ENCODE peak calls at places on chromosome 12, in six cellular contexts. X is coronary artery, Q is psoas muscle, H is right lobe of liver, R is astrocyte of the spinal cord, O is HFF-Myc. N is an unnamed sample.

GRCh38 chr12:54390668-54391551 is 6.4 kb upstream of the ZNF385A start:
- DNase-seq in X (no peak), Q (peak), H (no peak), R (no peak), O (no peak), N (peak)

GRCh38 chr12:1443421-1444141 is 150.8 kb downstream of the FBXL14 start:
- DNase-seq in X (no peak), Q (no peak), H (no peak), R (peak), O (no peak), N (no peak)

GRCh38 chr12:124904306-124905098 is 9.9 kb downstream of the UBC start:
- DNase-seq in X (peak), Q (peak), H (peak), R (peak), O (no peak), N (no peak)

GRCh38 chr12:63967358-63967757 is 122.9 kb downstream of the SRGAP1 start:
- DNase-seq in X (no peak), Q (no peak), H (no peak), R (peak), O (no peak), N (no peak)

GRCh38 chr12:113239288-113239771 is 18.1 kb downstream of the TPCN1 start:
- DNase-seq in X (no peak), Q (peak), H (no peak), R (no peak), O (no peak), N (no peak)

GRCh38 chr12:48794870-48795269 is 6.0 kb upstream of the ADCY6 start:
- DNase-seq in X (no peak), Q (no peak), H (no peak), R (no peak), O (no peak), N (no peak)

GRCh38 chr12:6626654-6627283 is 9.0 kb downstream of the LPAR5 start:
- DNase-seq in X (no peak), Q (no peak), H (no peak), R (no peak), O (no peak), N (no peak)

GRCh38 chr12:85843606-85844325 is 7.6 kb upstream of the RASSF9 start:
- DNase-seq in X (no peak), Q (no peak), H (no peak), R (no peak), O (no peak), N (no peak)

GRCh38 chr12:62379026-62379722 is 87.5 kb upstream of the MON2 start:
- DNase-seq in X (no peak), Q (no peak), H (no peak), R (peak), O (no peak), N (no peak)

GRCh38 chr12:88643685-88644084 is 63.4 kb upstream of the KITLG start:
- DNase-seq in X (no peak), Q (no peak), H (no peak), R (no peak), O (no peak), N (no peak)

GRCh38 chr12:101372431-101372830 is 35.1 kb downstream of the ARL1 start:
- DNase-seq in X (no peak), Q (no peak), H (no peak), R (no peak), O (no peak), N (no peak)

GRCh38 chr12:28035483-28035882 is 63.0 kb upstream of the PTHLH start:
- DNase-seq in X (no peak), Q (no peak), H (no peak), R (peak), O (no peak), N (no peak)

GRCh38 chr12:28759334-28759733 is 389.7 kb upstream of the FAR2 start:
- DNase-seq in X (no peak), Q (no peak), H (no peak), R (peak), O (no peak), N (no peak)

GRCh38 chr12:52204095-52204930 is 12.5 kb upstream of the KRT80 start:
- DNase-seq in X (no peak), Q (no peak), H (peak), R (peak), O (no peak), N (no peak)

GRCh38 chr12:46786774-46787173 is 39.0 kb downstream of the SLC38A4 start:
- DNase-seq in X (no peak), Q (no peak), H (no peak), R (peak), O (no peak), N (no peak)

GRCh38 chr12:132416827-132417226 is 73.1 kb upstream of the FBRSL1 start:
- DNase-seq in X (no peak), Q (no peak), H (no peak), R (no peak), O (no peak), N (no peak)

GRCh38 chr12:90965204-90965603 is 10.2 kb upstream of the CCER1 start:
- DNase-seq in X (no peak), Q (no peak), H (no peak), R (no peak), O (no peak), N (no peak)

GRCh38 chr12:123520567-123521474 is 12.7 kb downstream of the RILPL1 start:
- DNase-seq in X (no peak), Q (no peak), H (no peak), R (no peak), O (no peak), N (no peak)

GRCh38 chr12:113478351-113479011 is 6.8 kb upstream of the LHX5 start:
- DNase-seq in X (no peak), Q (no peak), H (no peak), R (no peak), O (no peak), N (no peak)

GRCh38 chr12:105427883-105428282 is 97.4 kb downstream of the C12orf75 start:
- DNase-seq in X (no peak), Q (no peak), H (no peak), R (peak), O (no peak), N (no peak)

GRCh38 chr12:54996235-54996634 is 11.7 kb upstream of the TESPA1 start:
- DNase-seq in X (no peak), Q (no peak), H (no peak), R (no peak), O (no peak), N (no peak)

GRCh38 chr12:82650627-82651337 is 35.9 kb upstream of the TMTC2 start:
- DNase-seq in X (no peak), Q (no peak), H (no peak), R (peak), O (peak), N (no peak)

GRCh38 chr12:107236824-107237467 is 143.6 kb upstream of the CRY1 start:
- DNase-seq in X (no peak), Q (no peak), H (no peak), R (peak), O (no peak), N (no peak)

GRCh38 chr12:64618953-64619590 is 8.8 kb downstream of the RASSF3 start:
- DNase-seq in X (peak), Q (no peak), H (no peak), R (peak), O (no peak), N (no peak)

GRCh38 chr12:9760699-9761406 is at the start of gene CD69:
- DNase-seq in X (no peak), Q (no peak), H (no peak), R (no peak), O (no peak), N (no peak)

GRCh38 chr12:127770123-127770522 is 496.8 kb upstream of the TMEM132C start:
- DNase-seq in X (no peak), Q (no peak), H (no peak), R (no peak), O (no peak), N (no peak)

GRCh38 chr12:64387201-64387816 is 3.2 kb downstream of the C12orf56 start:
- DNase-seq in X (no peak), Q (no peak), H (no peak), R (no peak), O (no peak), N (no peak)

GRCh38 chr12:54328595-54329337 is 3.8 kb downstream of the COPZ1 start:
- DNase-seq in X (no peak), Q (no peak), H (no peak), R (no peak), O (no peak), N (no peak)

GRCh38 chr12:53737951-53738833 is 10.9 kb upstream of the CALCOCO1 start:
- DNase-seq in X (no peak), Q (no peak), H (no peak), R (no peak), O (no peak), N (peak)

GRCh38 chr12:103498990-103499389 is 3.2 kb upstream of the C12orf42 start:
- DNase-seq in X (no peak), Q (no peak), H (no peak), R (no peak), O (no peak), N (no peak)

GRCh38 chr12:113048716-113049127 is 7.8 kb upstream of the DTX1 start:
- DNase-seq in X (no peak), Q (no peak), H (no peak), R (peak), O (peak), N (peak)

GRCh38 chr12:100741084-100741711 is 53.4 kb upstream of the ANO4 start:
- DNase-seq in X (no peak), Q (no peak), H (no peak), R (peak), O (peak), N (no peak)

GRCh38 chr12:14357496-14357895 is 8.0 kb upstream of the ATF7IP start:
- DNase-seq in X (no peak), Q (no peak), H (no peak), R (no peak), O (no peak), N (no peak)
- TF ChIP-seq CTCF in X (no peak), Q (no peak), H (no peak), R (no peak), O (no peak), N (no peak)

GRCh38 chr12:93242154-93242958 is 135.4 kb upstream of the NUDT4 start:
- DNase-seq in X (no peak), Q (no peak), H (no peak), R (no peak), O (peak), N (no peak)
- TF ChIP-seq CTCF in X (no peak), Q (peak), H (no peak), R (no peak), O (no peak), N (no peak)

GRCh38 chr12:130768120-130768519 is 52.0 kb upstream of the RIMBP2 start:
- DNase-seq in X (no peak), Q (no peak), H (no peak), R (no peak), O (no peak), N (no peak)
- TF ChIP-seq CTCF in X (no peak), Q (no peak), H (no peak), R (no peak), O (no peak), N (no peak)

DNA sequence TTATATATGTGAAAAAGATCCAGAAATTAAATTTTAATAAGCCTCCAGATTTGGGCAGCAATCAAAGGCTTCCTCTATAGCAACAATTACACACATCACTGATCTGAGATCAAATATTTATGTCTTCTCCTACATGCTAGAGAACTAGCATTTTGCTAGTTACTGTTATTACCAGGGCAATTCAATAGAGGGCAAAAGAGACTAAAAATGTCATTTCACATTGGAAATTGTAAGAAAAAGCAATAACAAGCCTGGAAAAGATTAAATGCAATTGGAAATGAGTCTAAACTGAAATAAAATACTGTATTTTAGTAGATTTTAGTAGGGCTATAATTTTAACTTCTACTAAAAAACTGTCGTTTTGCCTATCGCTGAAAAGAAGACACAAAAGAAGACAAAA is 32.6 kb upstream of the ANO6 start:
- DNase-seq in X (no peak), Q (no peak), H (no peak), R (peak), O (no peak), N (no peak)
- TF ChIP-seq CTCF in X (peak), Q (peak), H (peak), R (peak), O (peak), N (no peak)

DNA sequence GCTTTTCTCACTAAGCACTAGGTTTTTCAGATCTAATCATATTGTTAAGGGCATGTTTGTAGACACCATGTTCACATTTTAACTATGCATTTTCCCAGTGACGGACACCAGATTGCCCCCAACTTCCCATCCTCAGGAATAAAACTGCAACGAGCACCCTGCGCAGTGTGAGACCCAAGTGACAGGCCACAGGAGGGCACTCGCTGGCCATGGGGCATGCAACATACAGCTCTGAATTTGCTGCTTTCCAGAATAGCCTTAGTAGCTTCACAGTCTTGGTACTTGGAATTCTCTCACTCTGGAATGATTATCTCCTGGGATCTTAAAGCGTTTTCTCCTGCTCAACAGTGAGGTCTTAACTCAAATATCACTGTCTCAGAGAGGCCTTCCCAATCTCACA is 983 bp upstream of the DDX47 start:
- DNase-seq in X (no peak), Q (no peak), H (no peak), R (no peak), O (no peak), N (no peak)
- TF ChIP-seq CTCF in X (no peak), Q (no peak), H (no peak), R (no peak), O (no peak), N (no peak)

GRCh38 chr12:50057896-50058670 is 687 bp downstream of the ASIC1 start:
- DNase-seq in X (no peak), Q (no peak), H (peak), R (no peak), O (no peak), N (no peak)

GRCh38 chr12:50058743-50059312 is 1.4 kb downstream of the ASIC1 start:
- DNase-seq in X (no peak), Q (no peak), H (peak), R (no peak), O (no peak), N (no peak)

GRCh38 chr12:50056629-50056976 is 793 bp upstream of the ASIC1 start:
- DNase-seq in X (no peak), Q (no peak), H (no peak), R (no peak), O (no peak), N (no peak)

GRCh38 chr12:50055831-50056628 is 1.4 kb upstream of the ASIC1 start:
- DNase-seq in X (no peak), Q (no peak), H (peak), R (peak), O (no peak), N (peak)

DNA sequence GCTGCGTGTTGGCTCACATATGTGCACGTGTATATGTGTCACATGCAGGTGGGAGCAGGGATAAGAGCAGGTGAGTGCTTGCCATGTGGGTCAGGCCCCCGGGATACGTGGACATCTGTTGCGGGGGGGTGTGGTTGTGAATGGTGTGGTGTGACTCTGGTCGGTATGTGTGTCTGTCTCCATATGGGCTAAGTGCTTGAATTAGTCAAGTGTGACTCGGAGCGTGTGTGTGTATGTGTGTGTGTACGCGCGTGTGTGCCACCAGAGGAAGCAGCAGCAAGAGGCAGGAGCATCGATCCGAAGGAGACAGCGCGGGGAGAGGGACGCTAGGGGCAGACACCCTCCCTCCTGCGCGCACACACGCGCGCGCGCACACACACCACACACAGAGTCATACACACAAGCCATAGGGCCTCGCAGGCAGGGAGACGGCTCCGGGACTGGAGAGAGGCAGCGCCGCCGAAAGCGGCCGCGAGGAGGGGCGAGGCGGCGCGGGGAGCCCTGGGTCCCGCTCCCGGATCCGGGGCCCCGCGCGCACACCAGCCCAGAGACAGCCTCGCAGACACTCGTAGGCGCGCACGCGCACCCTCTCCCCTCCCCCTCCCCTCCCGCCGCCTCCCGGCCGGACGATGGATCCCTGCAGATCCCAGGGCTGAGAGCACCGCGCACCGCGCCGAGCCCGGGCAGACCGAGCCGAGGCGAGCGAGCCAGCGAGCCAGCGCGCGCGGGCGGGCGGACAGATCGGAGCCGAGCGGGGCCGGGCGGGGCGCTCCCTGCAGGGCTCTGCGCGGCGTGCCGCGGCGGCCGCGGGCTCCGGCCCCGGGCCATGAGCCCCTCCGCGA is at the start of gene ASIC1:
- DNase-seq in X (no peak), Q (peak), H (peak), R (peak), O (no peak), N (peak)
- TF ChIP-seq CTCF in X (no peak), Q (peak), H (no peak), R (no peak), O (no peak), N (no peak)